ENCODE peak calls at places on chromosomes 12 and 14, in seven cellular contexts. D is astrocyte of the hippocampus; A is naive thymus-derived CD4-positive, alpha-beta T cell; Q is SW480; K is smooth muscle cell of the brain vasculature; G is frontal cortex; M is HuH-7.5. H is an unnamed sample.

GRCh38 chr14:52640137-52640536 is 55.2 kb downstream of the ERO1A start:
- DNase-seq in D (no peak), A (no peak), Q (no peak), K (no peak), G (no peak), M (no peak), H (no peak)

GRCh38 chr12:3141339-3142321 is 64.5 kb downstream of the TSPAN9 start:
- DNase-seq in D (no peak), A (no peak), Q (no peak), K (no peak), G (no peak), M (no peak), H (no peak)

GRCh38 chr12:110940933-110941332 is 20.6 kb upstream of the MYL2 start:
- DNase-seq in D (no peak), A (no peak), Q (no peak), K (no peak), G (no peak), M (no peak), H (no peak)

GRCh38 chr12:92108651-92109050 is 37.0 kb downstream of the BTG1 start:
- DNase-seq in D (peak; percentile 18), A (no peak), Q (peak; percentile 50), K (peak; percentile 24), G (peak; percentile 11), M (no peak), H (no peak)

GRCh38 chr12:50517456-50518048 is 12.8 kb downstream of the DIP2B start:
- DNase-seq in D (peak; percentile 28), A (peak; percentile 53), Q (no peak), K (no peak), G (no peak), M (no peak), H (no peak)

GRCh38 chr12:108822458-108823205 is 34.8 kb downstream of the SSH1 start:
- DNase-seq in D (no peak), A (no peak), Q (no peak), K (no peak), G (no peak), M (no peak), H (no peak)

GRCh38 chr12:111448831-111449790 is 43.4 kb downstream of the SH2B3 start:
- DNase-seq in D (no peak), A (no peak), Q (no peak), K (no peak), G (no peak), M (no peak), H (no peak)

GRCh38 chr12:34287986-34288962 is 266.0 kb downstream of the ALG10 start:
- DNase-seq in D (no peak), A (no peak), Q (no peak), K (no peak), G (no peak), M (no peak), H (no peak)

GRCh38 chr12:124613151-124613585 is 45.8 kb upstream of the NCOR2 start:
- DNase-seq in D (peak; percentile 56), A (no peak), Q (no peak), K (no peak), G (no peak), M (no peak), H (no peak)

GRCh38 chr12:91947459-91947858 is 198.2 kb downstream of the BTG1 start:
- DNase-seq in D (no peak), A (no peak), Q (no peak), K (no peak), G (no peak), M (no peak), H (no peak)

GRCh38 chr12:53738834-53739284 is 11.6 kb upstream of the CALCOCO1 start:
- DNase-seq in D (no peak), A (peak; percentile 42), Q (no peak), K (no peak), G (no peak), M (no peak), H (peak; percentile 45)

GRCh38 chr12:132375747-132376463 is 46.5 kb upstream of the GALNT9 start:
- DNase-seq in D (no peak), A (no peak), Q (no peak), K (no peak), G (no peak), M (no peak), H (no peak)

GRCh38 chr12:98595152-98595988 is 1.9 kb downstream of the SLC25A3 start:
- DNase-seq in D (peak; percentile 73), A (peak; percentile 28), Q (peak; percentile 28), K (no peak), G (no peak), M (no peak), H (peak; percentile 48)

GRCh38 chr12:1351926-1352325 is 242.5 kb downstream of the FBXL14 start:
- DNase-seq in D (no peak), A (no peak), Q (no peak), K (no peak), G (no peak), M (no peak), H (no peak)

GRCh38 chr12:113341535-113341934 is 6.6 kb upstream of the SLC8B1 start:
- DNase-seq in D (no peak), A (no peak), Q (no peak), K (no peak), G (no peak), M (no peak), H (no peak)

GRCh38 chr12:126567016-126567415 is 1501.8 kb downstream of the AACS start:
- DNase-seq in D (no peak), A (no peak), Q (no peak), K (no peak), G (no peak), M (no peak), H (no peak)

GRCh38 chr14:104976198-104977007 is 1.8 kb downstream of the AHNAK2 start:
- DNase-seq in D (peak; percentile 90), A (peak; percentile 71), Q (peak; percentile 88), K (no peak), G (peak; percentile 78), M (peak; percentile 81), H (peak; percentile 82)

GRCh38 chr12:5040368-5040767 is 3.3 kb upstream of the KCNA5 start:
- DNase-seq in D (no peak), A (no peak), Q (no peak), K (no peak), G (no peak), M (no peak), H (no peak)

GRCh38 chr14:20690848-20691640 is 2.5 kb downstream of the ANG start:
- DNase-seq in D (peak; percentile 76), A (peak; percentile 51), Q (peak; percentile 87), K (peak; percentile 15), G (peak; percentile 73), M (peak; percentile 65), H (peak; percentile 83)

GRCh38 chr14:87615822-87616679 is 376.9 kb downstream of the GALC start:
- DNase-seq in D (peak; percentile 66), A (peak; percentile 10), Q (peak; percentile 20), K (no peak), G (peak; percentile 20), M (peak; percentile 19), H (peak; percentile 1)

GRCh38 chr12:53985358-53985899 is 483 bp downstream of the HOXC10 start:
- DNase-seq in D (no peak), A (no peak), Q (peak; percentile 68), K (no peak), G (no peak), M (peak; percentile 78), H (no peak)

GRCh38 chr14:34198096-34198495 is 247.2 kb upstream of the EGLN3 start:
- DNase-seq in D (no peak), A (no peak), Q (no peak), K (no peak), G (no peak), M (no peak), H (no peak)

GRCh38 chr12:100789146-100789545 is 5.4 kb upstream of the ANO4 start:
- DNase-seq in D (peak; percentile 66), A (no peak), Q (no peak), K (no peak), G (no peak), M (no peak), H (no peak)

GRCh38 chr12:92593734-92594402 is 108.9 kb upstream of the PLEKHG7 start:
- DNase-seq in D (peak; percentile 64), A (peak; percentile 97), Q (peak; percentile 42), K (no peak), G (no peak), M (no peak), H (peak; percentile 77)

GRCh38 chr14:36069535-36069900 is 107.0 kb downstream of the PTCSC3 start:
- DNase-seq in D (peak; percentile 88), A (no peak), Q (peak; percentile 56), K (no peak), G (peak; percentile 33), M (peak; percentile 13), H (peak; percentile 50)

GRCh38 chr14:51869426-51870113 is 9.2 kb downstream of the GNG2 start:
- DNase-seq in D (no peak), A (no peak), Q (no peak), K (no peak), G (no peak), M (no peak), H (no peak)

GRCh38 chr14:22630066-22630465 is 14.1 kb downstream of the OR6J1 start:
- DNase-seq in D (peak; percentile 12), A (no peak), Q (no peak), K (no peak), G (no peak), M (no peak), H (no peak)

GRCh38 chr12:39780527-39781446 is 161.2 kb upstream of the ABCD2 start:
- DNase-seq in D (no peak), A (no peak), Q (no peak), K (no peak), G (no peak), M (no peak), H (no peak)

GRCh38 chr14:53209370-53209769 is 56.2 kb upstream of the DDHD1 start:
- DNase-seq in D (no peak), A (no peak), Q (no peak), K (no peak), G (no peak), M (no peak), H (no peak)

GRCh38 chr12:31323466-31324115 is 2.4 kb downstream of the SINHCAF start:
- DNase-seq in D (no peak), A (peak; percentile 70), Q (peak; percentile 68), K (no peak), G (no peak), M (peak; percentile 43), H (peak; percentile 55)

GRCh38 chr12:115491851-115492250 is 785.6 kb downstream of the MED13L start:
- DNase-seq in D (no peak), A (no peak), Q (no peak), K (no peak), G (no peak), M (no peak), H (no peak)

GRCh38 chr12:104828015-104828414 is 130.1 kb downstream of the SLC41A2 start:
- DNase-seq in D (no peak), A (no peak), Q (no peak), K (no peak), G (no peak), M (no peak), H (no peak)

GRCh38 chr12:108302471-108303311 is 36.4 kb downstream of the CMKLR1 start:
- DNase-seq in D (peak; percentile 23), A (no peak), Q (peak; percentile 87), K (peak; percentile 96), G (no peak), M (peak; percentile 42), H (no peak)

GRCh38 chr14:56333361-56334279 is 215.4 kb downstream of the PELI2 start:
- DNase-seq in D (peak; percentile 64), A (no peak), Q (peak; percentile 6), K (peak; percentile 29), G (no peak), M (no peak), H (peak; percentile 25)

GRCh38 chr12:10829994-10830393 is 3.8 kb upstream of the TAS2R10 start:
- DNase-seq in D (peak; percentile 7), A (no peak), Q (no peak), K (no peak), G (no peak), M (no peak), H (no peak)

GRCh38 chr12:33427071-33427470 is 12.5 kb downstream of the SYT10 start:
- DNase-seq in D (no peak), A (no peak), Q (peak; percentile 21), K (no peak), G (no peak), M (no peak), H (peak; percentile 55)

GRCh38 chr12:106997916-106998315 is 11.0 kb upstream of the MTERF2 start:
- DNase-seq in D (no peak), A (no peak), Q (no peak), K (no peak), G (no peak), M (no peak), H (no peak)

H was measured in small intestine.